ENCODE peak calls at places on chromosomes 2 and 18, in four cellular contexts. M, C, W and D are unnamed samples.

GRCh38 chr2:23241106-23241505 is 143.9 kb upstream of the KLHL29 start:
- DNase-seq in M (no peak), C (no peak), W (peak; percentile 19), D (no peak)

GRCh38 chr2:24883946-24884345 is 36.1 kb downstream of the ADCY3 start:
- DNase-seq in W (no peak), C (no peak), M (peak; percentile 70), D (no peak)

GRCh38 chr18:31954349-31954748 is 11.4 kb upstream of the TRAPPC8 start:
- DNase-seq in M (peak; percentile 19), W (no peak), C (no peak), D (no peak)

GRCh38 chr2:30180230-30180629 is 33.4 kb downstream of the YPEL5 start:
- DNase-seq in C (no peak), M (no peak), W (no peak), D (peak; percentile 64)

GRCh38 chr2:48723125-48723524 is 32.4 kb downstream of the LHCGR start:
- DNase-seq in C (no peak), M (peak; percentile 76), W (no peak), D (no peak)

GRCh38 chr18:48715651-48716354 is 177.0 kb downstream of the CTIF start:
- DNase-seq in M (no peak), W (peak; percentile 49), C (no peak), D (peak; percentile 81)

GRCh38 chr2:241958818-241959545 is 89.5 kb downstream of the RTP5 start:
- DNase-seq in C (no peak), M (no peak), W (no peak), D (no peak)

GRCh38 chr18:61475931-61476330 is 142.7 kb downstream of the CDH20 start:
- DNase-seq in W (no peak), C (no peak), M (no peak), D (no peak)

GRCh38 chr18:36733150-36733549 is 95.7 kb downstream of the TPGS2 start:
- DNase-seq in C (no peak), M (no peak), W (no peak), D (no peak)
- TF ChIP-seq CTCF in C (no peak), M (peak; percentile 7), W (no peak), D (no peak)

GRCh38 chr2:194203898-194204297 is 1453.1 kb upstream of the SLC39A10 start:
- DNase-seq in M (no peak), C (no peak), W (no peak), D (no peak)

DNA sequence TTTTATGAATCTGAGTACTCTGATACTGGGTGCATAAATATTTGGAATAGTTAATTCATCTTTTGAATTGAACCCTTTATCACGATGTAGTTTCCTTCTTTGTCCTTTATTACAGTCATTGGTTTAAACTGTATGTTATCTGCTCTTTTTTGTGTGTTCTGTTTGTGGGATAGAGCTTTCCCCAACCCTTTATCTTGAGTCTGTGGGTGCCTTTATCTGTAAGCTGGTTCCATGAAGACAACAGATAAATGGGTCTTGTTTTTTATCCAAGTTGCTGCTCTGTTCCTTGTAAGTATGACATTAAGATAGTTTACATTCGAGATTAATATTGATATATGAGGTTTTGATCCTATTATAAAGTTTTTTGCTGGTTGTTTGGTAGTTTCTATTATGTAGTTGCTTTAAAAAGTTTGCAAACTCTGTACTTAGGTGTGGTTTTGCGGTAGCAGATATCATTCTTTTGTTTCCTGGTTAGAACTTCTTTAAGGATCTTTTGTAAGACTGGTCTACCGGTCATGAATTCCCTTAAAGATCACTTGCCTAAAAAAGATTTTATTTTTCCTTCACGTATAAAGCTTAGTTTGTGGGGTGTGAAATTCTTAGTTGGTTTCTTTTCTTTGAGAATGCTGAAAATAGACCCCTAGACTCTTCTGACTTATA is 1451.3 kb upstream of the SLC39A10 start:
- DNase-seq in C (no peak), M (no peak), W (no peak), D (no peak)
- TF ChIP-seq CTCF in C (no peak), M (no peak), W (no peak), D (no peak)

DNA sequence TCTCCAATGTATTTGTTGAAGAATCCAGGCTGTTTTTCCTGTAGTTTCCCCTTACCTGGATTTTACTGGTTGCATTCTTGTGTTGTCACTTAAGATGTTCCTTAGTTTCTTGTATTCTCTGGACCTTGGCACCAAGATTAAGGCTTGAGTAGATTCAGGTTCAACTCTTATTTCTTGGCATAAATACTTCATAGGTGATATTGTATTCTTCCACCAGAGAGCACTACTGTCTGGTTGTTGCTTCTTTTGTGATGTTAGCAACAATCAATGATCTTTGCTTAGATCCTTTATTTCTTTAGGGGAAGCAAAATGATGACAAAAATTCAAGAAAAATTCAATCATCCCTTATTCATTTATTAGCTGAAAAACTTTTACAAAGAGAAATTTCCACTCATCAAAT is 211.1 kb downstream of the LOXHD1 start:
- DNase-seq in C (no peak), W (no peak), M (no peak), D (no peak)
- TF ChIP-seq CTCF in C (no peak), W (no peak), M (no peak), D (no peak)

DNA sequence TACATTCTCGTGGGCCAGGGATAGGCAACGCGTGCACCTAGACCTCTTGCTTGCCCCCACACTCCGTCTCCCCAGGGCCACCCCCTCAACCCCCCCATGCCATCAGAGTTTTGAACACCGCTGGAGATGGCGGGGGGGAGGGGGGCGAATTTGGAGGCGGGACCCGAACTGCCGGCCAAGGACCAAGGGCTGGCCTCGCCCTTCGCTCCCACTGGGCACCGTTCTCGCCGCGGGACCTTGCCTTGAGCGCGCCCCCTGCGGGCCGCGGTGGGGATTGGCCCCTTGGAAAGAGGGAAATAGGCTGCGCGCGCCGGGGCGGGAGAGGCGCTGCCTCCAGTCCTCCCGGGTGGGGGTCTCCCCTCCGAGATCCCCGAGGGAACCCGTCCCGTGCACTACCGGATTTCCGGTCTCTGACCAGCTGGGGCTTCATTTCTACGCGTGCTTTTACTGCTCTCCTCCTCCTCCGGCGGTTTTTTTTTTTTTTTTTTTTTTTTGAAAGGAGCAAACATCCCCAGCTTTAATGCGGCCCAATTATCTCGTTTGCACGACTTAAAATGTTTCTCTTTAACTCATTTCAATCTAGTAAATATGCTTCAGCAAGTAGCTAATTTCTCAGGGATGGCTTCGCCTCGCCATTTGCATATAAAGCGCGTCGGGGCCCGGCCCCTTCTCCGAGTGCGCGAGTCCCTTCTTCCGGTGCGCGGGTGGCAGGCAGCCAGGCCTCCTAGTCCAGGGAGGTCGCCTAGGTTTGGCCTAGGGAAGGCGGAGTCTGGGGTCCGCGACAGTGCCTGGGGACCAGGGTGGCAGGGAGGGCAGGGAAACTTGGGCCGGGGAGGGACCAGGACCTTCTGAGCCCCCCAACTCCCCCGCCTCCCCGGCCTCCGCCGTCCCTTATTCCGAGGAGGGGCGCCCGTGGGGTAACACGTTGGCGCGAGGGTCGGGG is 10.1 kb upstream of the GBX2 start:
- DNase-seq in C (peak; percentile 30), W (peak; percentile 41), M (peak; percentile 47), D (no peak)
- TF ChIP-seq CTCF in C (peak; percentile 55), W (peak; percentile 28), M (peak; percentile 67), D (peak; percentile 71)

GRCh38 chr18:12271376-12272235 is 17.4 kb downstream of the CIDEA start:
- DNase-seq in C (peak; percentile 69), M (peak; percentile 81), W (peak; percentile 71), D (peak; percentile 69)
- TF ChIP-seq CTCF in C (peak; percentile 39), M (peak; percentile 69), W (peak; percentile 13), D (peak; percentile 80)

DNA sequence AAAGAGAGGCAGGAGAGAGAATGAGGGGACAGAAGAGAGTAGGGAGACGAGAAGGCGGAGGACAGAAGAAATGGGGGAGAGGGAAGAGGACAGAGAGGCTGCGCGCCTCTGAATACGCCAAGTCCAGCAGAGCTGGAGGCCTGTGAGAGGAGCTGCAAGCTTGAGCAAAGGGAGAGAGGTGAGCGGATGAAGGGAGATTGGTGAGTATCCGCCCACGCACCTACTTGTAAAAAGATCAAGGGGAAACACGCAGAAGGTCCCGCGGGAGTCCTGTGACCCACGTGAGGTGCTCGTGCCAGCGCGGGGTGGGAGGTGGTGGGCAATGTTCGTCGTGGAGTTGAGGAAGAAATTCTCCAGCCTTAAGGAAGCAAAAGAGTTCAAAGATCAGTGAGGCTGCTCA is 2.0 kb upstream of the NETO1 start:
- DNase-seq in M (no peak), C (no peak), W (no peak), D (no peak)
- TF ChIP-seq CTCF in M (no peak), C (no peak), W (no peak), D (no peak)

DNA sequence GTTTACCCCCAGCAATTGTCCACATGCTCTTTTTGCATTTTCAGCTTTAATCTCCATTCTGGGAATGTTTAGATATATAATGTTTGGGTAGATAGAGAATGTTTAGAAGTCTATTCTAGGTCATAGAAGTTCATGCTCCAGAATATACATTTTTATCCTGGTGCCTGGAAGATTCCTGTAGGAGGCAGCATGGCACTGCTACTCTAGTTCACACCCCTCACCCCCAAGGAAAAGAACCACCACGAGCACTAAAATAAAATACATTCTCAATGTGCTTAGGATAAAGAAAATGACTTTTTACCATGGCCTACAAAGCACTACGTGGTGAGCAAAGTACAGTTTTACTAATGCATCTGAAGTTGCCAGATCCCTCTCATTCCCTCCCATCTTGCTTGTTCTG is 53.8 kb downstream of the MYO1B start:
- DNase-seq in W (no peak), M (no peak), C (no peak), D (no peak)
- TF ChIP-seq CTCF in W (no peak), M (peak; percentile 38), C (no peak), D (no peak)

GRCh38 chr2:152411154-152411553 is 76.2 kb downstream of the FMNL2 start:
- DNase-seq in C (no peak), W (no peak), M (no peak), D (no peak)
- TF ChIP-seq CTCF in C (no peak), W (no peak), M (no peak), D (no peak)

GRCh38 chr2:33085646-33086045 is 138.9 kb downstream of the LTBP1 start:
- DNase-seq in W (no peak), C (no peak), M (peak; percentile 93), D (no peak)

GRCh38 chr2:33084433-33084832 is 137.7 kb downstream of the LTBP1 start:
- DNase-seq in M (no peak), W (no peak), C (no peak), D (no peak)

GRCh38 chr2:33083671-33084387 is 137.1 kb downstream of the LTBP1 start:
- DNase-seq in M (no peak), W (no peak), C (no peak), D (no peak)

GRCh38 chr2:33090553-33091134 is 143.9 kb downstream of the LTBP1 start:
- DNase-seq in W (no peak), C (no peak), M (no peak), D (no peak)

DNA sequence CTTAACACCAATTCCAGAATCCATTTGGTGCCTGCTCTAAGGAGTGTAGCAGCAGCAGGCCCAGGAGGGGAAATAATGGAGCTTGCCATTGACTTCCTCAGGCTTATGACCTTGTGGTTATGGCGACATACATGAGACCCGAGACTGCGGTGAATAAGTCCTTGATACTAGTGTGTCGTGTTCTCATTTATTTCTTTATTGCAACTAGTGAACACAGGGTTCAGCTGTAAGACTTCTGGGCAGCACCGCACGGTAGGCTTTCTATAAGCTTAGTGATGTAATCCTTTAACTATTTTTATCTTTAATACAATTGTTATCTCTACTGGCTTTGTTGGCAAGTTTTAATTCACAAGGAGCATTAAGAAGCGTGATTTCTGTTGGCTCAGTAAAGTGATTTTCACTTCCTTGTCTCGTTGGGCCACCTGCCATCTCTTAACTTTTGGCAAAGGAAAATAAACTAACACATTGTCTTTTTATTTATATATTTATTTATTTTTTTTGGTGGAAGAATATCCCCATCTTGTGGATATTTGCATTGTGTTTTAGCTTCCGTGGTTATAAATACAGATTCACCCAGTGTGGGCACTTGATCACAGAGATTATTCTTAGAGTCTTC is 139.8 kb downstream of the LTBP1 start:
- DNase-seq in M (peak; percentile 71), W (no peak), C (peak; percentile 42), D (no peak)
- TF ChIP-seq CTCF in M (no peak), W (no peak), C (no peak), D (no peak)

GRCh38 chr2:168712053-168712452 is 90.4 kb upstream of the NOSTRIN start:
- DNase-seq in C (no peak), M (no peak), W (no peak), D (no peak)
- TF ChIP-seq CTCF in C (no peak), M (no peak), W (no peak), D (no peak)